ENCODE peak calls at places on chromosomes 3 and 15, in four cellular contexts. R is fibroblast of mammary gland, C is glutamatergic neuron, Z is astrocyte of the spinal cord. E is an unnamed sample.

GRCh38 chr15:65354835-65355172 is 23.0 kb downstream of the IGDCC3 start:
- DNase-seq in R (no peak), Z (no peak), C (no peak), E (no peak)

GRCh38 chr3:66466606-66467270 is 34.1 kb downstream of the LRIG1 start:
- DNase-seq in R (no peak), Z (no peak), C (no peak), E (no peak)

GRCh38 chr3:156349978-156350377 is 204.9 kb downstream of the SSR3 start:
- DNase-seq in C (no peak), Z (no peak), R (no peak), E (no peak)

GRCh38 chr3:195238626-195239118 is 32.3 kb downstream of the XXYLT1 start:
- DNase-seq in C (no peak), Z (peak), R (peak), E (peak)

GRCh38 chr3:85164446-85164845 is 205.7 kb downstream of the CADM2 start:
- DNase-seq in R (no peak), C (no peak), Z (no peak), E (no peak)

GRCh38 chr15:98241032-98241554 is 280.6 kb downstream of the ARRDC4 start:
- DNase-seq in R (no peak), C (no peak), Z (no peak), E (no peak)

GRCh38 chr3:18153571-18154173 is 271.5 kb downstream of the SATB1 start:
- DNase-seq in C (no peak), Z (peak), R (peak), E (no peak)

GRCh38 chr15:100559330-100559729 is 30.6 kb upstream of the CERS3 start:
- DNase-seq in Z (peak), R (peak), C (no peak), E (no peak)

GRCh38 chr3:16441306-16441898 is 72.1 kb downstream of the RFTN1 start:
- DNase-seq in Z (peak), C (no peak), R (peak), E (no peak)

GRCh38 chr3:183287301-183287971 is 34.4 kb downstream of the B3GNT5 start:
- DNase-seq in C (no peak), R (peak), Z (peak), E (no peak)

GRCh38 chr3:113695426-113695817 is 1.0 kb downstream of the USF3 start:
- DNase-seq in Z (peak), R (no peak), C (no peak), E (no peak)

GRCh38 chr3:178513539-178514410 is 22.5 kb upstream of the KCNMB2 start:
- DNase-seq in Z (no peak), R (no peak), C (no peak), E (no peak)

GRCh38 chr3:67000006-67000405 is 1.9 kb downstream of the KBTBD8 start:
- DNase-seq in C (no peak), Z (peak), R (peak), E (no peak)

GRCh38 chr3:111252795-111253194 is 181.2 kb downstream of the NECTIN3 start:
- DNase-seq in R (peak), C (no peak), Z (peak), E (no peak)

GRCh38 chr3:53846134-53846850 is at the start of the genes CHDH and IL17RB:
- DNase-seq in R (no peak), C (peak), Z (no peak), E (no peak)

GRCh38 chr3:45218578-45219390 is 7.3 kb downstream of the TMEM158 start:
- DNase-seq in R (peak), Z (peak), C (no peak), E (no peak)

GRCh38 chr15:65766422-65767263 is 25.4 kb downstream of the DENND4A start:
- DNase-seq in R (peak), Z (no peak), C (no peak), E (no peak)

GRCh38 chr3:183548262-183548769 is 7.2 kb downstream of the KLHL6 start:
- DNase-seq in R (peak), C (no peak), Z (peak), E (no peak)

DNA sequence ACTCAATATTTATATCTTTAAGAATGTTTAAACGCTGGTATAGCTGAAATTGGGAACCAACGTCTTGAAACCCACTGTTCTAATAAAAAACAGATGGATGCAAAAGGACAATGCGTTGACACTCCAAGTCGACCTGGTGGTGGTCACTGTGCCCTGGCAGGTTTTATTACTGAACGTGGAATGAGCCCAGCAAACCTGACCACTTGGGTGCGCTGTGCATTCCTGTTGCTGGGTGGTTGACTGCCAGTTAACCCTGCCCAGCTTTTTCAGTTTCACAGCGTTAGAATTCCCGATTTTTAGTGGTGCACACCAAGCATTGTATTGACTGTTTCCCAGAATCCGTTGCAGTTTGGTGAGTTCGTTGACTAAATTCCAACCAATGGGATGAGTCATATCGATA is 384.4 kb downstream of the OCA2 start:
- DNase-seq in C (no peak), R (no peak), Z (no peak), E (no peak)
- TF ChIP-seq CTCF in C (no peak), R (no peak), Z (no peak), E (no peak)

DNA sequence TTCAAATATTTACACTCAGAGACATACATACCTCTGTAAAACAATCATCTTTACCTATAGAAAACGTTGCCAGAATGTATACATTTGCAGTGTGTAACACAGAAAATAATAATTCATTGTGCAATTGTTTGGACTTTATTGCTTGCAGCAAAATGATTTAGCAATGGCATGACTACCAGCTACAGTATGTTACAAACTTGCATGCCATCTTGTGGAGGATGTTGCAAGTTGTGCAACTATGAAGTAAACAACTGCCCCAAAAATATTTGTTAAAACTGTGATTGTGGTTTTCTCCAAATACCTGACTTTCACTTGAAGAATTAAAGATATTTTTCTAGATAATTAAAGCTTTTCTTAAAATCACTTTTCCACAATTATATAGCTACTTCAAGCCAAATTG is 27.1 kb upstream of the C3orf49 start:
- DNase-seq in Z (peak), C (no peak), R (peak), E (no peak)
- TF ChIP-seq CTCF in Z (peak), C (no peak), R (peak), E (peak)

GRCh38 chr15:93997071-93997658 is 234.2 kb upstream of the MCTP2 start:
- DNase-seq in R (peak), Z (peak), C (no peak), E (no peak)
- TF ChIP-seq CTCF in R (peak), Z (peak), C (peak), E (peak)

DNA sequence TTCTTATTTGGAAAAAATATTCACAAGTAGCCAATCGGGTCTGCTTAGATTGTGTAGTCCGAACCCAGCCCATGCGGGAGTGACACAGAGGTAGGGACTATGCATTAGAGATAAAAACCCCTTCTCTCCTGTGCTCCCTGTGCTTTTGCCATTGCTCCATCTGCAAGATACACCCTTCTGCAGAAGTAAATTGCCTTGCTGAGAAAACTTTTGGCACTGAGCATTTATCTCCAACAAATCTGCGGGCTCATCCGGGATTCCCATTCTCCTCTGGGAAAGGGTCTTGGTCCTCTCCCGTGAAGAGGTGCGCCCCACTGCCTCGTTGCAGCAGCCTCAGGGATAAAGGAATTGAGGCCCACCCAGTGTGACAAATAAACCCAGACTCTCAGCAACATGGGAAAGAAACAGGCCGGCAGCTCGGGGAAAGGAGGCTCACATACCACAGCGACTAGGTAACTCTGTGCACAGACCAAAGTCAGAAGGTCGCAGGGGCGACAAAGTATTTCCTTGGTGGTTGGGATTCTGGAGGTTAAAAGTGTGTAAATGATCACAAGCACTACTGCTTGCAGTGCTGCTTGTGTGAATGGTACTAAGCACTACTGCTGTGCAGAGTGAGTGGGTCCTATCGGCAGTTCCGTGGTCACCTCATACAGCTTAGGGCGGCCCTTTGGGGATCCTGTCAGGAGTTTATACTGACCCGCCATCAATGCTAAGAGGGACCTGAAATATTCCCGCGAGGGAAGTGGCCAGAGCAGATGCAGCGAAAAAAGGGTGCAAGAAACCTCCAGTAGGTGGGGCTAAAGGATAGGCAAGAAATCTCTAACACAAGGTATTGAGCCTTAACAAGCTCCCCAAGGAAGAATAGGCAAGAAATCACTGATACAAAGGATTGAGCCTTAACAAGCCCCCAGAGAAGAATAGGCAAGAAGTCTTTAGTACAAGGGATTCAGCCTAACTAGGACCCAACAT is 54.3 kb downstream of the GSK3B start:
- DNase-seq in C (no peak), R (no peak), Z (no peak), E (no peak)
- TF ChIP-seq CTCF in C (no peak), R (peak), Z (peak), E (no peak)

DNA sequence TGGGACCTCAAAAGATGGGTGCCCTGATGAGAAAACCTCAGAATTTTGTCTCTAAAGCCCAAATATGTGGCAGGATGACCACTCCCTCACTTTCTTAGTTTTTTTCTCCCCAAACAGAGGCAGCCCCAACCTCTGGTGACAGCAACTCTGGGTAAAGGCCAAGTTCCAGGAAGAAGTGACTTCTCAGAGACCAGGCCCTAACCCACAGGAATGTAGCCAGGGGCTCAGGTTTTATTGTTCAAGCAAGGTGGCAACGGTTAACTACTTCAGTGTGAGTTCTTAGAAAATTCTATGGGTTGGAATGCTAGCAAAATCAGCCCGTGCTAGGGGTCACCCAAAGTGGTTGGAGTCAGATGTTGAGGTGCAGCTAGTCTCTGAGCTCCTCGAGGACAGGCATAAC is 5.1 kb upstream of the DNAJA4 start:
- DNase-seq in R (no peak), C (no peak), Z (no peak), E (no peak)
- TF ChIP-seq CTCF in R (no peak), C (no peak), Z (no peak), E (no peak)

GRCh38 chr3:99885851-99886250 is 68.2 kb downstream of the CMSS1 start:
- DNase-seq in C (no peak), R (no peak), Z (no peak), E (no peak)
- TF ChIP-seq CTCF in C (no peak), R (no peak), Z (no peak), E (no peak)

DNA sequence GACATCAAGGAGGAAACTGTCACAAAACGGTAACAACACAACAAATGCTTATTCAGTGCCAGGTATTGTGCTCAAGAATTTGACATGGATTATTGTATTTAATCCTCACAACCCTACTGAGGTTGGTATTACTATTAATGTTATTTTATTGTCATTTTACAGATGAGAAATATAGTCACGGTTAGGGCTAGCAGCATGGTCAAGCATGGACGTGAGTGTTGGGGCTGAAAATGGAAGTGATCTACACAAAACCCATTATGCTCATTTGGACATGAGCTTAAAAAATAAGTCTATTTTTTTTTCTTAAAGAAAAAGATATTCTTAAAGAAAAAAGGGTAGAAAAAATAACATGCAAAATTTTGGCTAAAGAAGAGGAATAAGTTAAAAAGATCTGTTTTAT is 141.3 kb upstream of the SOX2 start:
- DNase-seq in C (no peak), Z (no peak), R (no peak), E (no peak)
- TF ChIP-seq CTCF in C (no peak), Z (no peak), R (no peak), E (no peak)

GRCh38 chr3:15427981-15428380 is 583 bp downstream of the EAF1 start:
- DNase-seq in C (no peak), Z (no peak), R (no peak), E (no peak)

GRCh38 chr3:15426579-15427118 is 695 bp downstream of the METTL6 start:
- DNase-seq in R (no peak), C (no peak), Z (no peak), E (no peak)

GRCh38 chr3:15429080-15429479 is 1.7 kb downstream of the EAF1 start:
- DNase-seq in R (no peak), C (no peak), Z (no peak), E (no peak)

GRCh38 chr3:15428539-15428938 is 1.1 kb downstream of the EAF1 start:
- DNase-seq in Z (peak), R (peak), C (no peak), E (no peak)

GRCh38 chr3:15427182-15427880 is at the start of the genes EAF1 and METTL6:
- DNase-seq in Z (peak), R (peak), C (peak), E (peak)
- TF ChIP-seq CTCF in Z (peak), R (peak), C (peak), E (peak)

DNA sequence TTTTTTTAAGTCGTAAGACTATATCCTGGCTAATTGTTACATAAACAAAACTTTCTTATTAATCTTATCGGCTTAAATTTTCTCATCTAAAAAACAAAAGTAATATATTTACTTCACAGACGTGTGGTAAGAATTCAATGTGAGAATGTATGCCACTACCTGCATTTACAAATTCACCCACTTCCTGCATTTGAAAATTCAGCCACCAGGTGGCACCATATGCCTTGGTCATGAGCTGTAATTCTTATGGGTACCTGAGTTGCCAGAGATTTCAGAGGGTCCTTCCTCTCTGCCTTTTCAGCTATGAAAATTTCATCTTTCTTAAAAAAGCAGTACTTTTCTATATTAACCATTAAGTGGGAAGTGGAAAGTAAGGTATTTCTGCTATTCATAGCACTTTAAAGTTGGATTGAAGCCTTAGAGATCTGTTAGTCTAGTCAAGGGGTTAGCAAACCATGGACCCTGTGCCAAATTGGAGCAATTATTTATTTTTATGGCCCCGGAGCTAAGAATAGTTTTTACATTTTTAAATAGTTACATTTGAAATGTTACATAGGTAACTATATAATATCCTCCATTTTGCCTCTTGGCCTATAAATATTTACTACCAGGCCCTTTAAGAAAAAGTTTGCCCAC is 127.8 kb downstream of the HCN4 start:
- DNase-seq in Z (peak), C (peak), R (peak), E (no peak)
- TF ChIP-seq CTCF in Z (peak), C (peak), R (peak), E (peak)

GRCh38 chr3:38646630-38647029 is 2.9 kb downstream of the SCN5A start:
- DNase-seq in Z (peak), C (no peak), R (peak), E (peak)
- TF ChIP-seq CTCF in Z (peak), C (peak), R (peak), E (peak)